ENCODE peak calls at places on chromosomes 3 and 15, in nine cellular contexts. P is neural crest cell, F is PC-9, W is GM13977, T is OCI-LY7, V is esophagus muscularis mucosa, C is cardiac fibroblast, I is BJ, U is fibroblast of lung. L is an unnamed sample.
A peak's percentile ranks its signal among the peaks of the same experiment; 100 is the strongest.

GRCh38 chr3:48963591-48963990 is 26.4 kb upstream of the P4HTM start:
- DNase-seq in U (no peak), W (no peak), F (no peak), P (no peak), I (no peak), C (no peak), V (no peak), T (no peak), L (no peak)

GRCh38 chr3:196287405-196288140 is at the start of gene PCYT1A:
- DNase-seq in C (peak; percentile 96), I (peak; percentile 76), F (peak; percentile 93), P (peak; percentile 71), U (peak; percentile 97), T (peak; percentile 86), V (peak; percentile 97), W (peak; percentile 89), L (peak; percentile 81)

GRCh38 chr3:113499081-113499480 is 15.9 kb downstream of the SPICE1 start:
- DNase-seq in I (no peak), C (no peak), F (no peak), T (no peak), W (no peak), U (peak; percentile 72), V (no peak), P (no peak), L (no peak)

GRCh38 chr3:183188895-183189462 is 26.4 kb upstream of the LAMP3 start:
- DNase-seq in V (no peak), U (no peak), I (no peak), T (peak; percentile 62), F (no peak), W (peak; percentile 55), C (peak; percentile 25), P (peak; percentile 41), L (no peak)

GRCh38 chr3:147389265-147390175 is 16.8 kb downstream of the ZIC4 start:
- DNase-seq in P (no peak), T (no peak), V (no peak), U (no peak), F (no peak), I (no peak), C (no peak), W (no peak), L (no peak)

GRCh38 chr3:9398715-9399708 is 1.6 kb downstream of the SETD5 start:
- DNase-seq in T (peak; percentile 44), C (peak; percentile 59), P (no peak), V (no peak), F (no peak), U (peak; percentile 54), I (no peak), W (peak; percentile 30), L (no peak)

GRCh38 chr15:60390931-60391501 is 6.8 kb downstream of the ANXA2 start:
- DNase-seq in T (no peak), C (peak; percentile 87), P (no peak), I (no peak), F (peak; percentile 71), W (no peak), V (no peak), U (peak; percentile 94), L (peak; percentile 80)

GRCh38 chr15:64775551-64776401 is at the start of gene RBPMS2:
- DNase-seq in V (no peak), T (no peak), U (peak; percentile 13), W (peak; percentile 71), I (no peak), P (peak; percentile 28), F (peak; percentile 26), C (peak; percentile 20), L (no peak)

GRCh38 chr3:9779721-9780450 is 10.1 kb upstream of the CAMK1 start:
- DNase-seq in P (no peak), V (no peak), U (no peak), C (no peak), W (peak; percentile 57), T (peak; percentile 81), I (no peak), F (no peak), L (no peak)

GRCh38 chr15:69096197-69096596 is 64.2 kb upstream of the GLCE start:
- DNase-seq in T (no peak), I (no peak), V (no peak), C (peak; percentile 22), F (no peak), W (no peak), U (no peak), P (no peak), L (no peak)

GRCh38 chr3:152019516-152019915 is 146.1 kb downstream of the SUCNR1 start:
- DNase-seq in F (peak; percentile 20), W (no peak), U (peak; percentile 30), C (no peak), I (no peak), P (no peak), V (no peak), T (no peak), L (no peak)

GRCh38 chr15:70524470-70524869 is 238.9 kb downstream of the UACA start:
- DNase-seq in C (no peak), T (no peak), U (no peak), F (no peak), I (no peak), V (no peak), W (no peak), P (no peak), L (no peak)

GRCh38 chr3:99891610-99892285 is 74.1 kb downstream of the CMSS1 start:
- DNase-seq in U (peak; percentile 54), W (no peak), P (no peak), V (no peak), C (no peak), T (no peak), F (no peak), I (no peak), L (no peak)

GRCh38 chr15:77856718-77857346 is 220.7 kb downstream of the TBC1D2B start:
- DNase-seq in C (no peak), I (no peak), V (no peak), F (no peak), W (no peak), U (no peak), T (no peak), P (no peak), L (no peak)

GRCh38 chr3:21484323-21485154 is 266.5 kb downstream of the ZNF385D start:
- DNase-seq in T (peak; percentile 43), V (no peak), P (peak; percentile 53), U (peak; percentile 71), C (peak; percentile 89), I (no peak), F (peak; percentile 26), W (peak; percentile 2), L (peak; percentile 51)

GRCh38 chr3:124886168-124887051 is 755 bp downstream of the ITGB5 start:
- DNase-seq in U (peak; percentile 53), I (no peak), T (no peak), V (no peak), W (peak; percentile 63), F (peak; percentile 77), P (peak; percentile 49), C (peak; percentile 54), L (no peak)

GRCh38 chr3:178435575-178435974 is 100.7 kb upstream of the KCNMB2 start:
- DNase-seq in P (no peak), W (no peak), I (no peak), V (no peak), C (no peak), T (no peak), U (no peak), F (no peak), L (no peak)

DNA sequence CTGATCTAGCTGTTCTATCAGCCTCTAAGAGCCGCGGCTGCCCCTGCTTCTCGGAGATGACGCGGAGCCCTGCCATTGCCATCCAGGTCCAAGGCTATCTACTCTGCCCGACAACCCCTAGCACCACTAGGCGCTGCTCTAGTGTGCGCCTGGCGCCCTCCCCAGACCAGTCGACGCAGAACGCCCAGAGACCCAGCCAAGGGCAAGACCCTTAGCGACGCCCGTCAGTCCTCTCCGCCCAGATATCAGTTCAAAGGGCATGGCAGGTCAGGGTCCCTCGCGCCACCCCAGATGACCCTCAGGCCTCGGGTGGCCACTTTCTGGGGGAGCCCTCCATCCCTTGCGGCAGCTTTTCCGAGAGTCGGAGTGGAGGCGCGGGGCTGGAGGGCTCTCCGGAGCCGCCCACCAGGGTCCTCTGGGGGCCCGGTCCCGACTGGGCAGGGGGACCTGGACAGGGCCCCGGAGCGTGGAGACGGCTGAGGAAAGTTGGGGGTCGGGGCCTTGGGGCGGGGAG is 371 bp upstream of the CLSTN2 start:
- DNase-seq in T (no peak), F (no peak), I (no peak), W (peak; percentile 43), U (peak; percentile 57), V (peak; percentile 81), C (peak; percentile 4), P (peak; percentile 53), L (no peak)
- TF ChIP-seq CTCF in T (no peak), F (no peak), I (peak; percentile 30), W (peak; percentile 22), U (no peak), V (no peak), C (no peak), P (peak; percentile 60), L (peak; percentile 26)

DNA sequence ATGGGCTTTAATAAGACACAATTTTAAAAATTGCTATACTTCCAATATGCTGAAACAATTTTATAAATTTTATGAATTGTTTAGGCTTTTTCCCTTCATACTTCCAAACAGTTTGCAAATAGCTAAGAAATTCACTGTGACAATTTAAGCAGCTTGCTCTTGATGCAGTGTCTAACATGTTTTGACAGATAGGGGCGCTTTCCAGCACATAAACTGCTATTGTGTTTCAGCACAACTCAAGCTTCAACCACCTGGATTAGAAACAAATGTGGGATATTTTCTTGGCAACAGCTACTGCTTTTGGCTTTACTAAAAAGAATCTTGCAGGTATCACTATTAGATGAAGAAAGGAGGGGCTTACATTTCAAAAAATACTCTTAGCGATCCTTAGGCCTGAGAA is 565.8 kb upstream of the DPPA4 start:
- DNase-seq in V (no peak), T (no peak), I (no peak), C (no peak), F (no peak), U (no peak), W (no peak), P (no peak), L (no peak)
- TF ChIP-seq CTCF in V (no peak), T (no peak), I (no peak), C (no peak), F (peak; percentile 27), U (no peak), W (no peak), P (no peak), L (no peak)

GRCh38 chr3:128864351-128864811 is 15.0 kb upstream of the ACAD9 start:
- DNase-seq in I (no peak), W (no peak), F (no peak), U (no peak), V (no peak), C (no peak), T (no peak), P (no peak), L (no peak)
- TF ChIP-seq CTCF in I (no peak), W (no peak), F (no peak), U (no peak), V (no peak), C (no peak), T (no peak), P (no peak), L (no peak)

DNA sequence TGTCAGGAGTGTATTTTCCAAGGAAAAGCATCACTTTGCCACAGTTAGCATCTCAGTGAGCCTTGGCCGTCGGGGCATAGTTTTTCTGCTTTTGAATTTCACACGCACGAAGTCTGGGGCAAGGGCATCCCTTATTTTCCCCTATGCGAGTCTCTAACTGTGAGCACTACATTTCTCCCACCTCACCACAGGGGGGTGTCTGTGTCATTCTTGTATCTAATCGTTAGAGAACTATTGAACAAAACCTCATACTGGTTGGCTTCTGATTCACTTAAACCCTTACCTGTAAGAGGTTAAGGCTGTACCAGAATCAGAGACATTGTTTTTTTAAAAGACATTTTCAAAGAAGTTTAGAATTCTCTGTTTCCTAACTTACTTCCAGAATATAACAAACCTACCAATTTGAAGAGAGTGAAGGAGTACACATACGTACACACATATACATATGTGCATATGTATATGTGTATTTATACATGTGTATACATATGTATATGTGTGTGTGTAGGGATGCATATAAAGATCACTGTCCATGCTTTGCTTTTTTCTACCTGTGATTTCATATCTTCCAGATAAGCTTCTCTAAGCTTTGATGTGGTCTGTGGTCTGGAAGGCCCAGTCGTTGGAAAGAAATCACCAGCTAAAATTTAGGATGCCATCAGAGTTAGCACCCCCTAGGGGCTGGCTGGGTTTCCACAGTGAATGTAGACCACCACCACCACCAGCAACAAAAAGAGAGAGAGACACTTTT is 49.4 kb downstream of the MYZAP start:
- DNase-seq in V (peak; percentile 29), P (peak; percentile 5), C (peak; percentile 46), W (peak; percentile 21), I (no peak), U (peak; percentile 13), F (peak; percentile 2), T (peak; percentile 11), L (peak; percentile 3)
- TF ChIP-seq CTCF in V (peak; percentile 26), P (peak; percentile 52), C (peak; percentile 54), W (peak; percentile 33), I (peak; percentile 67), U (peak; percentile 42), F (peak; percentile 40), T (peak; percentile 64), L (peak; percentile 61)

L was measured in AG09319.